ENCODE peak calls at places on chromosomes 11 and 22, in four cellular contexts. F is stimulated activated CD4-positive, alpha-beta T cell treated with anti-CD3 and anti-CD28 coated beads, TNF-alpha, amount 100 ng/mL, for 4 hours; X is HS-5; R is activated T-cell treated with anti-CD3 and anti-CD28 coated beads, Interleukin-2, amount 50 U/mL, for 48 hours. I is an unnamed sample.

GRCh38 chr11:68213135-68213515 is at the start of gene KMT5B:
- DNase-seq in R (peak), F (peak), X (no peak), I (no peak)

GRCh38 chr11:91776660-91777059 is 448.0 kb upstream of the FAT3 start:
- DNase-seq in F (no peak), R (no peak), X (no peak), I (no peak)

GRCh38 chr11:36164522-36165250 is 124.5 kb downstream of the COMMD9 start:
- DNase-seq in R (no peak), F (no peak), X (no peak), I (no peak)

GRCh38 chr11:12091957-12092558 is 18.3 kb upstream of the MICAL2 start:
- DNase-seq in R (no peak), X (no peak), F (no peak), I (no peak)

GRCh38 chr11:102546427-102546826 is 15.9 kb upstream of the MMP7 start:
- DNase-seq in F (no peak), X (no peak), R (no peak), I (no peak)

GRCh38 chr22:46866591-46866990 is 104.1 kb downstream of the TBC1D22A start:
- DNase-seq in R (no peak), F (no peak), X (peak), I (peak)

GRCh38 chr11:3984896-3985295 is 109.7 kb upstream of the RRM1 start:
- DNase-seq in F (peak), X (no peak), R (peak), I (no peak)

GRCh38 chr11:30153008-30153407 is 77.8 kb upstream of the FSHB start:
- DNase-seq in F (no peak), R (no peak), X (no peak), I (no peak)

GRCh38 chr11:66020618-66021357 is 5.5 kb downstream of the CATSPER1 start:
- DNase-seq in X (peak), R (no peak), F (no peak), I (no peak)